ENCODE peak calls at places on chromosomes 13 and 19, in seven cellular contexts. One of them, this sample, is unnamed.
A peak's percentile ranks its signal among the peaks of the same experiment; 100 is the strongest.

GRCh38 chr13:114131581-114132418 is 623 bp downstream of the RASA3 start:
- DNase-seq in tibial artery: no peak
- DNase-seq in anterior cingulate cortex: no peak
- DNase-seq in 8988T: no peak
- DNase-seq in EL: peak; percentile 41
- DNase-seq in activated CD8-positive, alpha-beta memory T cell treated with anti-CD3 and anti-CD28 coated beads, Interleukin-2, amount 50 U/mL, for 4 hours: peak; percentile 50
- DNase-seq in ELF-1: peak; percentile 25
- DNase-seq in this sample: no peak

GRCh38 chr13:29621841-29622240 is 26.4 kb upstream of the SLC7A1 start:
- DNase-seq in tibial artery: no peak
- DNase-seq in anterior cingulate cortex: no peak
- DNase-seq in 8988T: no peak
- DNase-seq in EL: peak; percentile 74
- DNase-seq in activated CD8-positive, alpha-beta memory T cell treated with anti-CD3 and anti-CD28 coated beads, Interleukin-2, amount 50 U/mL, for 4 hours: no peak
- DNase-seq in ELF-1: no peak
- DNase-seq in this sample: no peak

GRCh38 chr13:42660367-42660965 is 86.5 kb downstream of the TNFSF11 start:
- DNase-seq in tibial artery: no peak
- DNase-seq in anterior cingulate cortex: no peak
- DNase-seq in 8988T: no peak
- DNase-seq in EL: peak; percentile 5
- DNase-seq in activated CD8-positive, alpha-beta memory T cell treated with anti-CD3 and anti-CD28 coated beads, Interleukin-2, amount 50 U/mL, for 4 hours: no peak
- DNase-seq in ELF-1: no peak
- DNase-seq in this sample: no peak

GRCh38 chr19:44706506-44707236 is 7.7 kb downstream of the CEACAM16 start:
- DNase-seq in tibial artery: no peak
- DNase-seq in anterior cingulate cortex: no peak
- DNase-seq in 8988T: no peak
- DNase-seq in EL: no peak
- DNase-seq in activated CD8-positive, alpha-beta memory T cell treated with anti-CD3 and anti-CD28 coated beads, Interleukin-2, amount 50 U/mL, for 4 hours: no peak
- DNase-seq in ELF-1: no peak
- DNase-seq in this sample: no peak

GRCh38 chr13:94947965-94948371 is 235.6 kb upstream of the SOX21 start:
- DNase-seq in tibial artery: no peak
- DNase-seq in anterior cingulate cortex: no peak
- DNase-seq in 8988T: no peak
- DNase-seq in EL: no peak
- DNase-seq in activated CD8-positive, alpha-beta memory T cell treated with anti-CD3 and anti-CD28 coated beads, Interleukin-2, amount 50 U/mL, for 4 hours: no peak
- DNase-seq in ELF-1: peak; percentile 44
- DNase-seq in this sample: no peak

GRCh38 chr13:42409061-42409460 is 137.1 kb downstream of the AKAP11 start:
- DNase-seq in tibial artery: no peak
- DNase-seq in anterior cingulate cortex: no peak
- DNase-seq in 8988T: no peak
- DNase-seq in EL: no peak
- DNase-seq in activated CD8-positive, alpha-beta memory T cell treated with anti-CD3 and anti-CD28 coated beads, Interleukin-2, amount 50 U/mL, for 4 hours: no peak
- DNase-seq in ELF-1: no peak
- DNase-seq in this sample: no peak

GRCh38 chr13:59409211-59409610 is 754.5 kb downstream of the DIAPH3 start:
- DNase-seq in tibial artery: no peak
- DNase-seq in anterior cingulate cortex: no peak
- DNase-seq in 8988T: no peak
- DNase-seq in EL: no peak
- DNase-seq in activated CD8-positive, alpha-beta memory T cell treated with anti-CD3 and anti-CD28 coated beads, Interleukin-2, amount 50 U/mL, for 4 hours: no peak
- DNase-seq in ELF-1: peak; percentile 36
- DNase-seq in this sample: no peak

GRCh38 chr19:6071840-6072239 is 38.5 kb downstream of the RFX2 start:
- DNase-seq in tibial artery: no peak
- DNase-seq in anterior cingulate cortex: no peak
- DNase-seq in 8988T: no peak
- DNase-seq in EL: no peak
- DNase-seq in activated CD8-positive, alpha-beta memory T cell treated with anti-CD3 and anti-CD28 coated beads, Interleukin-2, amount 50 U/mL, for 4 hours: no peak
- DNase-seq in ELF-1: no peak
- DNase-seq in this sample: no peak

GRCh38 chr19:53864308-53864836 is 3.3 kb upstream of the MYADM start:
- DNase-seq in tibial artery: no peak
- DNase-seq in anterior cingulate cortex: no peak
- DNase-seq in 8988T: no peak
- DNase-seq in EL: no peak
- DNase-seq in activated CD8-positive, alpha-beta memory T cell treated with anti-CD3 and anti-CD28 coated beads, Interleukin-2, amount 50 U/mL, for 4 hours: no peak
- DNase-seq in ELF-1: no peak
- DNase-seq in this sample: no peak

GRCh38 chr13:35917252-35917941 is 213.8 kb downstream of the DCLK1 start:
- DNase-seq in tibial artery: no peak
- DNase-seq in anterior cingulate cortex: no peak
- DNase-seq in 8988T: no peak
- DNase-seq in EL: peak; percentile 15
- DNase-seq in activated CD8-positive, alpha-beta memory T cell treated with anti-CD3 and anti-CD28 coated beads, Interleukin-2, amount 50 U/mL, for 4 hours: no peak
- DNase-seq in ELF-1: no peak
- DNase-seq in this sample: no peak

GRCh38 chr19:1935484-1936208 is 5.3 kb upstream of the CSNK1G2 start:
- DNase-seq in tibial artery: no peak
- DNase-seq in anterior cingulate cortex: no peak
- DNase-seq in 8988T: no peak
- DNase-seq in EL: peak; percentile 25
- DNase-seq in activated CD8-positive, alpha-beta memory T cell treated with anti-CD3 and anti-CD28 coated beads, Interleukin-2, amount 50 U/mL, for 4 hours: no peak
- DNase-seq in ELF-1: peak; percentile 33
- DNase-seq in this sample: no peak

GRCh38 chr13:113178070-113178895 is 19.8 kb downstream of the PROZ start:
- DNase-seq in tibial artery: no peak
- DNase-seq in anterior cingulate cortex: no peak
- DNase-seq in 8988T: peak; percentile 56
- DNase-seq in EL: peak; percentile 99
- DNase-seq in activated CD8-positive, alpha-beta memory T cell treated with anti-CD3 and anti-CD28 coated beads, Interleukin-2, amount 50 U/mL, for 4 hours: no peak
- DNase-seq in ELF-1: no peak
- DNase-seq in this sample: no peak

GRCh38 chr19:2039959-2040646 is 10.9 kb downstream of the MKNK2 start:
- DNase-seq in tibial artery: no peak
- DNase-seq in anterior cingulate cortex: no peak
- DNase-seq in 8988T: peak; percentile 23
- DNase-seq in EL: no peak
- DNase-seq in activated CD8-positive, alpha-beta memory T cell treated with anti-CD3 and anti-CD28 coated beads, Interleukin-2, amount 50 U/mL, for 4 hours: no peak
- DNase-seq in ELF-1: no peak
- DNase-seq in this sample: no peak

GRCh38 chr19:3805859-3806258 is 19.7 kb upstream of the MATK start:
- DNase-seq in tibial artery: no peak
- DNase-seq in anterior cingulate cortex: no peak
- DNase-seq in 8988T: no peak
- DNase-seq in EL: no peak
- DNase-seq in activated CD8-positive, alpha-beta memory T cell treated with anti-CD3 and anti-CD28 coated beads, Interleukin-2, amount 50 U/mL, for 4 hours: no peak
- DNase-seq in ELF-1: no peak
- DNase-seq in this sample: no peak

GRCh38 chr19:38665950-38666661 is 18.7 kb downstream of the ACTN4 start:
- DNase-seq in tibial artery: peak; percentile 57
- DNase-seq in anterior cingulate cortex: no peak
- DNase-seq in 8988T: no peak
- DNase-seq in EL: peak; percentile 96
- DNase-seq in activated CD8-positive, alpha-beta memory T cell treated with anti-CD3 and anti-CD28 coated beads, Interleukin-2, amount 50 U/mL, for 4 hours: no peak
- DNase-seq in ELF-1: peak; percentile 97
- DNase-seq in this sample: no peak

GRCh38 chr19:15291666-15292065 is 40.7 kb downstream of the BRD4 start:
- DNase-seq in tibial artery: no peak
- DNase-seq in anterior cingulate cortex: no peak
- DNase-seq in 8988T: no peak
- DNase-seq in EL: peak; percentile 37
- DNase-seq in activated CD8-positive, alpha-beta memory T cell treated with anti-CD3 and anti-CD28 coated beads, Interleukin-2, amount 50 U/mL, for 4 hours: no peak
- DNase-seq in ELF-1: no peak
- DNase-seq in this sample: no peak

GRCh38 chr13:99351772-99352171 is 44.6 kb upstream of the GPR183 start:
- DNase-seq in tibial artery: no peak
- DNase-seq in anterior cingulate cortex: no peak
- DNase-seq in 8988T: no peak
- DNase-seq in EL: no peak
- DNase-seq in activated CD8-positive, alpha-beta memory T cell treated with anti-CD3 and anti-CD28 coated beads, Interleukin-2, amount 50 U/mL, for 4 hours: no peak
- DNase-seq in ELF-1: no peak
- DNase-seq in this sample: no peak

GRCh38 chr13:19661126-19661525 is 27.7 kb downstream of the MPHOSPH8 start:
- DNase-seq in tibial artery: no peak
- DNase-seq in anterior cingulate cortex: no peak
- DNase-seq in 8988T: no peak
- DNase-seq in EL: no peak
- DNase-seq in activated CD8-positive, alpha-beta memory T cell treated with anti-CD3 and anti-CD28 coated beads, Interleukin-2, amount 50 U/mL, for 4 hours: no peak
- DNase-seq in ELF-1: no peak
- DNase-seq in this sample: no peak

GRCh38 chr19:39778763-39779162 is at the start of gene LEUTX:
- DNase-seq in tibial artery: no peak
- DNase-seq in anterior cingulate cortex: no peak
- DNase-seq in 8988T: no peak
- DNase-seq in EL: no peak
- DNase-seq in activated CD8-positive, alpha-beta memory T cell treated with anti-CD3 and anti-CD28 coated beads, Interleukin-2, amount 50 U/mL, for 4 hours: no peak
- DNase-seq in ELF-1: no peak
- DNase-seq in this sample: no peak

GRCh38 chr19:13097331-13098258 is 5.1 kb downstream of the LYL1 start:
- DNase-seq in tibial artery: peak; percentile 67
- DNase-seq in anterior cingulate cortex: no peak
- DNase-seq in 8988T: no peak
- DNase-seq in EL: no peak
- DNase-seq in activated CD8-positive, alpha-beta memory T cell treated with anti-CD3 and anti-CD28 coated beads, Interleukin-2, amount 50 U/mL, for 4 hours: no peak
- DNase-seq in ELF-1: no peak
- DNase-seq in this sample: no peak

GRCh38 chr19:47445937-47446402 is 25.7 kb downstream of the SLC8A2 start:
- DNase-seq in tibial artery: no peak
- DNase-seq in anterior cingulate cortex: no peak
- DNase-seq in 8988T: no peak
- DNase-seq in EL: peak; percentile 32
- DNase-seq in activated CD8-positive, alpha-beta memory T cell treated with anti-CD3 and anti-CD28 coated beads, Interleukin-2, amount 50 U/mL, for 4 hours: peak; percentile 80
- DNase-seq in ELF-1: no peak
- DNase-seq in this sample: no peak

GRCh38 chr13:26946675-26947342 is 186.2 kb upstream of the GPR12 start:
- DNase-seq in tibial artery: no peak
- DNase-seq in anterior cingulate cortex: no peak
- DNase-seq in 8988T: peak; percentile 30
- DNase-seq in EL: peak; percentile 56
- DNase-seq in activated CD8-positive, alpha-beta memory T cell treated with anti-CD3 and anti-CD28 coated beads, Interleukin-2, amount 50 U/mL, for 4 hours: no peak
- DNase-seq in ELF-1: no peak
- DNase-seq in this sample: no peak

GRCh38 chr13:30042891-30043630 is 192.6 kb upstream of the UBL3 start:
- DNase-seq in tibial artery: no peak
- DNase-seq in anterior cingulate cortex: no peak
- DNase-seq in 8988T: no peak
- DNase-seq in EL: no peak
- DNase-seq in activated CD8-positive, alpha-beta memory T cell treated with anti-CD3 and anti-CD28 coated beads, Interleukin-2, amount 50 U/mL, for 4 hours: no peak
- DNase-seq in ELF-1: no peak
- DNase-seq in this sample: no peak

GRCh38 chr13:50386527-50387123 is 371.4 kb downstream of the KCNRG start:
- DNase-seq in tibial artery: no peak
- DNase-seq in anterior cingulate cortex: no peak
- DNase-seq in 8988T: no peak
- DNase-seq in EL: peak; percentile 26
- DNase-seq in activated CD8-positive, alpha-beta memory T cell treated with anti-CD3 and anti-CD28 coated beads, Interleukin-2, amount 50 U/mL, for 4 hours: no peak
- DNase-seq in ELF-1: peak; percentile 80
- DNase-seq in this sample: no peak

GRCh38 chr19:46932346-46932745 is 71.5 kb downstream of the ARHGAP35 start:
- DNase-seq in tibial artery: no peak
- DNase-seq in anterior cingulate cortex: no peak
- DNase-seq in 8988T: peak; percentile 24
- DNase-seq in EL: peak; percentile 86
- DNase-seq in activated CD8-positive, alpha-beta memory T cell treated with anti-CD3 and anti-CD28 coated beads, Interleukin-2, amount 50 U/mL, for 4 hours: no peak
- DNase-seq in ELF-1: no peak
- DNase-seq in this sample: no peak

GRCh38 chr19:4596033-4596904 is 36.8 kb upstream of the SEMA6B start:
- DNase-seq in tibial artery: no peak
- DNase-seq in anterior cingulate cortex: no peak
- DNase-seq in 8988T: peak; percentile 3
- DNase-seq in EL: no peak
- DNase-seq in activated CD8-positive, alpha-beta memory T cell treated with anti-CD3 and anti-CD28 coated beads, Interleukin-2, amount 50 U/mL, for 4 hours: no peak
- DNase-seq in ELF-1: no peak
- DNase-seq in this sample: no peak

GRCh38 chr19:3821857-3822364 is 35.7 kb upstream of the MATK start:
- DNase-seq in tibial artery: no peak
- DNase-seq in anterior cingulate cortex: no peak
- DNase-seq in 8988T: peak; percentile 86
- DNase-seq in EL: peak; percentile 37
- DNase-seq in activated CD8-positive, alpha-beta memory T cell treated with anti-CD3 and anti-CD28 coated beads, Interleukin-2, amount 50 U/mL, for 4 hours: peak; percentile 96
- DNase-seq in ELF-1: peak; percentile 91
- DNase-seq in this sample: no peak

GRCh38 chr19:30135797-30136196 is 193.8 kb downstream of the URI1 start:
- DNase-seq in tibial artery: no peak
- DNase-seq in anterior cingulate cortex: no peak
- DNase-seq in 8988T: no peak
- DNase-seq in EL: no peak
- DNase-seq in activated CD8-positive, alpha-beta memory T cell treated with anti-CD3 and anti-CD28 coated beads, Interleukin-2, amount 50 U/mL, for 4 hours: no peak
- DNase-seq in ELF-1: no peak
- DNase-seq in this sample: no peak

GRCh38 chr13:44879452-44880058 is 109.7 kb downstream of the NUFIP1 start:
- DNase-seq in tibial artery: no peak
- DNase-seq in anterior cingulate cortex: no peak
- DNase-seq in 8988T: no peak
- DNase-seq in EL: peak; percentile 43
- DNase-seq in activated CD8-positive, alpha-beta memory T cell treated with anti-CD3 and anti-CD28 coated beads, Interleukin-2, amount 50 U/mL, for 4 hours: no peak
- DNase-seq in ELF-1: peak; percentile 28
- DNase-seq in this sample: no peak

GRCh38 chr19:54364775-54365257 is at the start of gene LAIR1:
- DNase-seq in tibial artery: peak; percentile 41
- DNase-seq in anterior cingulate cortex: no peak
- DNase-seq in 8988T: no peak
- DNase-seq in EL: no peak
- DNase-seq in activated CD8-positive, alpha-beta memory T cell treated with anti-CD3 and anti-CD28 coated beads, Interleukin-2, amount 50 U/mL, for 4 hours: peak; percentile 45
- DNase-seq in ELF-1: no peak
- DNase-seq in this sample: no peak

GRCh38 chr13:90039516-90039915 is 1308.0 kb upstream of the MIR17HG start:
- DNase-seq in tibial artery: no peak
- DNase-seq in anterior cingulate cortex: no peak
- DNase-seq in 8988T: no peak
- DNase-seq in EL: no peak
- DNase-seq in activated CD8-positive, alpha-beta memory T cell treated with anti-CD3 and anti-CD28 coated beads, Interleukin-2, amount 50 U/mL, for 4 hours: no peak
- DNase-seq in ELF-1: no peak
- DNase-seq in this sample: no peak

GRCh38 chr13:39105110-39105509 is 66.9 kb downstream of the NHLRC3 start:
- DNase-seq in tibial artery: no peak
- DNase-seq in anterior cingulate cortex: no peak
- DNase-seq in 8988T: no peak
- DNase-seq in EL: no peak
- DNase-seq in activated CD8-positive, alpha-beta memory T cell treated with anti-CD3 and anti-CD28 coated beads, Interleukin-2, amount 50 U/mL, for 4 hours: no peak
- DNase-seq in ELF-1: no peak
- DNase-seq in this sample: no peak

GRCh38 chr19:50025794-50026549 is at the start of gene ZNF473:
- DNase-seq in tibial artery: peak; percentile 94
- DNase-seq in anterior cingulate cortex: peak; percentile 94
- DNase-seq in 8988T: peak; percentile 51
- DNase-seq in EL: peak; percentile 97
- DNase-seq in activated CD8-positive, alpha-beta memory T cell treated with anti-CD3 and anti-CD28 coated beads, Interleukin-2, amount 50 U/mL, for 4 hours: peak; percentile 87
- DNase-seq in ELF-1: peak; percentile 98
- DNase-seq in this sample: peak; percentile 78

GRCh38 chr13:34369925-34370324 is 552.0 kb downstream of the RFC3 start:
- DNase-seq in tibial artery: no peak
- DNase-seq in anterior cingulate cortex: no peak
- DNase-seq in 8988T: no peak
- DNase-seq in EL: peak; percentile 23
- DNase-seq in activated CD8-positive, alpha-beta memory T cell treated with anti-CD3 and anti-CD28 coated beads, Interleukin-2, amount 50 U/mL, for 4 hours: no peak
- DNase-seq in ELF-1: no peak
- DNase-seq in this sample: no peak